ENCODE peak calls at places on chromosome X, in nine cellular contexts. G, W, K, R, P, I, Y, A and S are unnamed samples.

GRCh38 chrX:50691820-50692219 is 122.2 kb downstream of the SHROOM4 start:
- DNase-seq in G (no peak), W (no peak), K (peak), R (peak), P (no peak), I (no peak), Y (peak), A (no peak), S (peak)

GRCh38 chrX:12954376-12954775 is 20.5 kb upstream of the TMSB4X start:
- DNase-seq in G (no peak), W (no peak), K (no peak), R (no peak), P (no peak), I (no peak), Y (no peak), A (no peak), S (no peak)

GRCh38 chrX:140439455-140439854 is 65.4 kb downstream of the SOX3 start:
- DNase-seq in G (no peak), W (no peak), K (no peak), R (peak), P (peak), I (no peak), Y (no peak), A (no peak), S (no peak)

GRCh38 chrX:119218198-119218597 is 17.9 kb upstream of the PGRMC1 start:
- DNase-seq in G (no peak), W (no peak), K (no peak), R (no peak), P (no peak), I (no peak), Y (no peak), A (no peak), S (no peak)

GRCh38 chrX:110120025-110120424 is 117.1 kb downstream of the TMEM164 start:
- DNase-seq in G (no peak), W (no peak), K (no peak), R (no peak), P (no peak), I (no peak), Y (no peak), A (no peak), S (no peak)

GRCh38 chrX:44012484-44013096 is 39.4 kb upstream of the NDP start:
- DNase-seq in G (peak), W (no peak), K (peak), R (no peak), P (peak), I (no peak), Y (peak), A (peak), S (no peak)

GRCh38 chrX:128106630-128107029 is 54.4 kb upstream of the ACTRT1 start:
- DNase-seq in G (no peak), W (no peak), K (no peak), R (peak), P (no peak), I (no peak), Y (no peak), A (no peak), S (no peak)

GRCh38 chrX:85903692-85904471 is 143.5 kb downstream of the CHM start:
- DNase-seq in G (no peak), W (no peak), K (no peak), R (no peak), P (no peak), I (no peak), Y (no peak), A (no peak), S (no peak)

GRCh38 chrX:85244411-85245210 is 820 bp downstream of the ZNF711 start:
- DNase-seq in G (no peak), W (peak), K (no peak), R (no peak), P (peak), I (no peak), Y (peak), A (no peak), S (peak)

GRCh38 chrX:134546187-134546586 is 86.2 kb downstream of the HPRT1 start:
- DNase-seq in G (no peak), W (no peak), K (no peak), R (no peak), P (no peak), I (no peak), Y (no peak), A (no peak), S (no peak)

GRCh38 chrX:70338290-70338689 is 48.4 kb downstream of the KIF4A start:
- DNase-seq in G (no peak), W (no peak), K (peak), R (no peak), P (no peak), I (no peak), Y (no peak), A (no peak), S (no peak)

GRCh38 chrX:70331161-70331560 is 41.3 kb downstream of the KIF4A start:
- DNase-seq in G (no peak), W (no peak), K (no peak), R (no peak), P (no peak), I (no peak), Y (no peak), A (no peak), S (no peak)

GRCh38 chrX:70336767-70337166 is 46.9 kb downstream of the KIF4A start:
- DNase-seq in G (no peak), W (no peak), K (no peak), R (no peak), P (no peak), I (no peak), Y (no peak), A (no peak), S (no peak)

DNA sequence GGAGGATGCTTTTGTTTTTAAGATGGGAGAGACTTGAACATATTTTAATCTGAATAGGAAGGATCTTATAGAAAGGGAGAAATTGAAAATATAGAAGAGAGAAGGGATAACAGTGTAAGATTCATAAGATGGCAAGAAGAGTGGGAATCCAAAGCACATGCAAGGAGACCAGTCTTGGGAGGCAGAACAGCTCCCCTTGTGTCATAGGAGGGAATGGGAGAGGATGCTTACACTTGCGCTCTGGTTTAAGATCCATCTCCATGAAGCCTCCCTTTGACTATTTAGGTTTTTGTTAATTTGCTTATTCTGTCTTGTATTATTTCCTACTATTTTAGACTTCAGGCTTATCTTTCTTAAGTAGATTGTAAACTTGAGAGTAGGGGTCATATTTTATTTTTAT is 42.7 kb downstream of the KIF4A start:
- DNase-seq in G (no peak), W (no peak), K (no peak), R (no peak), P (no peak), I (no peak), Y (no peak), A (no peak), S (no peak)
- TF ChIP-seq CTCF in G (no peak), W (no peak), K (no peak), R (peak), P (no peak), I (no peak), Y (no peak), A (no peak), S (no peak)

DNA sequence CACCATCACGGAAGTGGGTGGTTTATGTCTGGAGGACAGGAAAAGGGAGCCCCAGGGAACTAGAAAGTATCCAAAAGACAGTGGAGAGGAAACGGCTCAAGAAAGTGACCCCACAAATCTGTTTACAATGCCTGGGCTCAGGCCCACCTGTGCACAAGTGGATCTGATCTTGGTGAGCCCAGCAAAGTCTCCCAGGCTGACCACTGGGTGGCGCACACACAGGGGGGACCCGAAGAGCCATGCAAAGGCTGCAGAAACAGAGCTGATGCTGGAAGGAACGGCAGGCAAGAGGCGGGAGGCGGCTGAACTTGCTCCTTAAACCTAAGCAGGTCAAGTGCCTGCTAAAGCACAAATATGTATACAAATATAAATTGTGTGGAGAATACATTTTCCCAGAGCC is 9.6 kb downstream of the HAUS7 start:
- DNase-seq in G (no peak), W (peak), K (no peak), R (peak), P (no peak), I (no peak), Y (peak), A (peak), S (peak)
- TF ChIP-seq CTCF in G (peak), W (peak), K (peak), R (peak), P (peak), I (peak), Y (peak), A (peak), S (peak)

GRCh38 chrX:29648161-29648560 is 567.2 kb upstream of the MAGEB2 start:
- DNase-seq in G (no peak), W (no peak), K (no peak), R (no peak), P (no peak), I (no peak), Y (no peak), A (no peak), S (no peak)

GRCh38 chrX:29653721-29654120 is 561.6 kb upstream of the MAGEB2 start:
- DNase-seq in G (no peak), W (no peak), K (no peak), R (no peak), P (no peak), I (no peak), Y (no peak), A (no peak), S (no peak)

DNA sequence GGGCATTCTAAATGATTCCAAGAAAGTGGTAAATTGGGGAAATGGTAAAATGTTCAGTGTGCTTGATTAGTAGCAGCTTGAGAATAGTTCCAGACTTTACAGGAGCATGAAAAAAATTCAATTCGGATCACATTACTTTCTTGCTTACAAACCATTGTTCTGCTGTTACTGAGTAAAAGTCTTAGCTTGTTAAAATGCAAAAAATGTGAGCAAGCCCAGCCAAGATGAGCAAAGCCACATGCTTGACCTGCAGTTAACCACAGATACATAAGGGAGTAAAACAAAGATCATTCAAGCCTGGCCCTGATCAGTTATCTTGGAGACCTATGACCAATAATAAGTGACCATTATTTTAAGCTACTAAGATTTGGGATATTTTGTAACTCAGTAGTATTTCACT is 562.9 kb upstream of the MAGEB2 start:
- DNase-seq in G (no peak), W (no peak), K (no peak), R (no peak), P (no peak), I (no peak), Y (no peak), A (no peak), S (no peak)
- TF ChIP-seq CTCF in G (no peak), W (no peak), K (no peak), R (no peak), P (no peak), I (no peak), Y (no peak), A (no peak), S (no peak)

GRCh38 chrX:19040373-19040772 is 56.5 kb upstream of the PHKA2 start:
- DNase-seq in G (no peak), W (no peak), K (no peak), R (no peak), P (no peak), I (no peak), Y (no peak), A (no peak), S (no peak)
- TF ChIP-seq CTCF in G (no peak), W (no peak), K (no peak), R (peak), P (peak), I (peak), Y (peak), A (no peak), S (peak)

DNA sequence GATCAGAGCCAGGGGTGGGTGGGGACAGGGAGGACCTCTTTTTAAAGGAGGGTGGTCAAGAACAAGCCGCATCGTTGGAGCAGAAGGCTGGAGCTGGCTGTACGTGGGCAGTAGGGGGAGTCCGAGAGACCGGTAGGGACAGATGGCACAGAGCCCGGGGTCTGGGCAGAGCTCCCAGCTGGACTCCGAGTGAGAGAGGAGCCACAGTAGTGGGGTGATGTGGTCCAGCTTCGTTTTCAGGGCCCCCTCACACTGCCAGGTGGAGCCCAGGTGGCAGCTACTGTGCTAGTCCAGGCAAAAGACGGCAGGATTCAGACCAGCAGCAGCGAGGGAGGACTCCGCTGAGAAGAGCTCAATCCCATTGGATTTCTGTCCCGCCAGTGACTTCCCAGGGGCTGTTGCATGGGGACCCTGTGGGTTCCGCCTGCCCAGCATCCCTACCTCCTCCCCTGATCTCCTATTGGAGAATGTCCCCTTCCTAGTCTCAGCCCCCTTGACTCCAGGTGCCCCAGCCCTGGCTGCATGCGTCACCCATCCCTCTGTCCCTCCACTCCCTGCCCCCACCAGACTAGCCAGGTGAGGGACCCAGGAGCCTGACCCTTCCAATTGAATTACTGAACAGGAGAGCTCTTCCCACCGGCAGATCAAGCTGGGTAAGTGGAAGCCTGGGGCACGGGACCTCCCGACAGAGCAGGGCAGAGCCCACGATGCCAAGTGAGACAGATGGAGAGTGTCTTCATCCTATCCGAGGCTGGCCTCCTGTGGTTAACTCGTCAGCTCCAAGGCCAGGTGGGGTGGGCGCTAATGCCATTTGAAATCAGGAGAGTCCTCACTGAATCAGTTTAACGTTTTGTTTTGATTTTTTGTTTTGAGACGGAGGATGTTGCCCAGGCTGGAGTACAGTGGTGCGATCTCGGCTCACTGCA is 2.9 kb downstream of the ARHGAP4 start:
- DNase-seq in G (peak), W (peak), K (peak), R (peak), P (peak), I (no peak), Y (peak), A (peak), S (no peak)
- TF ChIP-seq CTCF in G (no peak), W (peak), K (peak), R (peak), P (peak), I (peak), Y (peak), A (no peak), S (peak)

GRCh38 chrX:40177489-40177888 is 79.7 kb upstream of the BCOR start:
- DNase-seq in G (no peak), W (no peak), K (no peak), R (no peak), P (no peak), I (no peak), Y (no peak), A (no peak), S (no peak)

GRCh38 chrX:40177942-40178715 is 80.4 kb upstream of the BCOR start:
- DNase-seq in G (no peak), W (no peak), K (no peak), R (no peak), P (no peak), I (no peak), Y (no peak), A (no peak), S (no peak)

GRCh38 chrX:40176256-40176978 is 78.7 kb upstream of the BCOR start:
- DNase-seq in G (peak), W (peak), K (no peak), R (peak), P (peak), I (peak), Y (peak), A (peak), S (peak)

GRCh38 chrX:40175416-40176255 is 77.9 kb upstream of the BCOR start:
- DNase-seq in G (peak), W (peak), K (peak), R (peak), P (peak), I (peak), Y (peak), A (peak), S (peak)

DNA sequence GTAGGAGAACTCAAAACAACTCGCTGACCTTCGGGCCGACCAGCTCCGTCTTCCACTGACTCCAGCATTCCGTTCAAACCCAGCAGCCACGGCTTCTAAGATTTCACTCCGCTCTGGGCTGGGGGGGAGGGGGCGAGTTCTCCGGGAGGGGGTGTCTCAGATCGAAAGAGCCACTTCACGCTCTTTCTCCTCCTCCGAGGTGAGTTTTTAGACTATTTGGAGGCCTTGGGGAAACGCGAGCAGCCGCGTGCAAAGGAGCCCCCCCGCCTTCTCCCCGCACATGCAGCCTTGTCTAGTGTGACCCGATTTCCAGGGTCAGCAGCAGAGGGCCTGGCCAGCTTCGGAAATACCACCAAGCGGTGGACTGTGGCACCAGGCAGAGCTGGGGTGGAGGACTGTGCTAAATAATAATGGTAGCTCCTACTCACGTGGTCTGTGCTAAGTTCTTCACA is 79.2 kb upstream of the BCOR start:
- DNase-seq in G (peak), W (peak), K (no peak), R (peak), P (no peak), I (no peak), Y (no peak), A (no peak), S (no peak)
- TF ChIP-seq CTCF in G (no peak), W (no peak), K (no peak), R (peak), P (no peak), I (no peak), Y (no peak), A (no peak), S (no peak)

DNA sequence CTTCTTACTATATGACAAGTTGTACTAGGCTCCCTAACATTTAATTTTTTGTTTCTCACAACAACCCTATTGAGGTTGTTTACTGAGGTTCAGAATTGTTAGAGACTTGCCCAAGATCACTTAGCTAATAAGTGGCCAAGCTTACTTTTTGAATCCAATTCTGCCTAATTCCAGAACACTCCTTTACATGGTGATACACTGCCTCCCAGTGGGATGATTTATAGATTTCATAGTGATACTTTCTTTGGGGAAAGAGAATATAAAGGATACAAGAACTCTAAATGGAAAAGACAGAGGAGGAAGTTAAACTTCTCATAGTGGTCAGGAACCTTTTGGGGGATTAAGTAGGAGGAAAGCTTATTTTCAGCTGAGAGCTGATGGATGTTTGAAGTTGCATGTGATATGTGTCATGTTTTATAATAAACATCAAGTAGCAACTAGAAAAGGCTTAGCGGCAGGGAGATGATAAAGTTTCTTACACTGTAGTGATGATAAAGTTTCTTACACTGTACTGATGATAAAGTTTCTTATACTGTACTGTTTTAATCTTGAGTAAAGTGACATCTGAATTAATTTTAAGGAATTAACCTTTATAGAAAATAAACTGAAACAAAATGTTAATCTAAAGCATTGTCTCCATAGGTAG is 15.3 kb downstream of the STAG2 start:
- DNase-seq in G (no peak), W (no peak), K (no peak), R (no peak), P (no peak), I (no peak), Y (no peak), A (no peak), S (no peak)
- TF ChIP-seq CTCF in G (peak), W (no peak), K (no peak), R (peak), P (peak), I (peak), Y (no peak), A (no peak), S (no peak)